ENCODE peak calls at places on chromosomes 3 and 15, in six cellular contexts. C is mesothelial cell of epicardium, F is natural killer cell, B is astrocyte, E is GM12865, I is left ventricle myocardium inferior. S is an unnamed sample.

GRCh38 chr3:141538568-141538967 is 51.7 kb downstream of the RASA2 start:
- DNase-seq in I (no peak), E (no peak), F (no peak), B (no peak), C (no peak), S (no peak)

GRCh38 chr3:161069441-161070251 is 35.5 kb downstream of the B3GALNT1 start:
- DNase-seq in B (peak), E (peak), C (no peak), I (no peak), F (no peak), S (peak)

GRCh38 chr15:28960979-28961378 is 75.2 kb downstream of the APBA2 start:
- DNase-seq in E (no peak), F (no peak), C (no peak), B (peak), I (no peak), S (no peak)

GRCh38 chr3:43785551-43785950 is 94.8 kb downstream of the ABHD5 start:
- DNase-seq in B (no peak), I (no peak), E (no peak), F (no peak), C (no peak), S (no peak)

GRCh38 chr3:72520690-72521308 is 327.4 kb downstream of the SHQ1 start:
- DNase-seq in E (peak), B (peak), F (no peak), C (no peak), I (no peak), S (peak)

GRCh38 chr3:39144095-39144747 is 9.2 kb downstream of the CSRNP1 start:
- DNase-seq in C (peak), E (no peak), I (no peak), B (no peak), F (no peak), S (no peak)

GRCh38 chr3:64648927-64649906 is 38.6 kb downstream of the ADAMTS9 start:
- DNase-seq in C (no peak), B (no peak), F (no peak), E (no peak), I (no peak), S (no peak)

GRCh38 chr15:51649659-51650521 is 27.3 kb upstream of the DMXL2 start:
- DNase-seq in I (no peak), F (no peak), B (peak), C (no peak), E (peak), S (peak)

GRCh38 chr3:172622916-172623700 is 87.8 kb downstream of the NCEH1 start:
- DNase-seq in B (peak), C (no peak), F (no peak), E (peak), I (no peak), S (peak)

GRCh38 chr3:159200176-159200575 is 398.3 kb downstream of the MFSD1 start:
- DNase-seq in F (no peak), B (peak), I (no peak), E (no peak), C (no peak), S (no peak)

GRCh38 chr3:136351905-136352304 is 101.8 kb downstream of the PCCB start:
- DNase-seq in E (no peak), F (no peak), C (no peak), I (no peak), B (no peak), S (no peak)

GRCh38 chr3:195731356-195731960 is 10.7 kb downstream of the MUC20 start:
- DNase-seq in I (no peak), F (no peak), C (no peak), B (no peak), E (no peak), S (no peak)

GRCh38 chr3:195727596-195728195 is 6.9 kb downstream of the MUC20 start:
- DNase-seq in B (no peak), C (no peak), I (no peak), E (no peak), F (no peak), S (no peak)

GRCh38 chr3:195735036-195735695 is 14.4 kb downstream of the MUC20 start:
- DNase-seq in I (no peak), B (no peak), E (no peak), C (no peak), F (no peak), S (no peak)

GRCh38 chr3:195732951-195733350 is 12.2 kb downstream of the MUC20 start:
- DNase-seq in B (no peak), I (no peak), C (no peak), F (no peak), E (no peak), S (no peak)

GRCh38 chr3:195729476-195729875 is 8.7 kb downstream of the MUC20 start:
- DNase-seq in I (no peak), C (no peak), B (no peak), E (no peak), F (no peak), S (no peak)
- TF ChIP-seq CTCF in I (no peak), C (no peak), B (no peak), E (no peak), F (no peak), S (no peak)

GRCh38 chr15:71104636-71105035 is 10.6 kb upstream of the THSD4 start:
- DNase-seq in I (no peak), E (no peak), F (no peak), C (no peak), B (no peak), S (no peak)

GRCh38 chr15:71107501-71107815 is 7.8 kb upstream of the THSD4 start:
- DNase-seq in E (no peak), C (no peak), B (no peak), F (no peak), I (no peak), S (no peak)

GRCh38 chr15:71105444-71105843 is 9.8 kb upstream of the THSD4 start:
- DNase-seq in E (no peak), C (no peak), B (no peak), I (no peak), F (no peak), S (no peak)

GRCh38 chr15:71109130-71109529 is 6.1 kb upstream of the THSD4 start:
- DNase-seq in B (peak), F (no peak), I (no peak), C (no peak), E (no peak), S (no peak)

DNA sequence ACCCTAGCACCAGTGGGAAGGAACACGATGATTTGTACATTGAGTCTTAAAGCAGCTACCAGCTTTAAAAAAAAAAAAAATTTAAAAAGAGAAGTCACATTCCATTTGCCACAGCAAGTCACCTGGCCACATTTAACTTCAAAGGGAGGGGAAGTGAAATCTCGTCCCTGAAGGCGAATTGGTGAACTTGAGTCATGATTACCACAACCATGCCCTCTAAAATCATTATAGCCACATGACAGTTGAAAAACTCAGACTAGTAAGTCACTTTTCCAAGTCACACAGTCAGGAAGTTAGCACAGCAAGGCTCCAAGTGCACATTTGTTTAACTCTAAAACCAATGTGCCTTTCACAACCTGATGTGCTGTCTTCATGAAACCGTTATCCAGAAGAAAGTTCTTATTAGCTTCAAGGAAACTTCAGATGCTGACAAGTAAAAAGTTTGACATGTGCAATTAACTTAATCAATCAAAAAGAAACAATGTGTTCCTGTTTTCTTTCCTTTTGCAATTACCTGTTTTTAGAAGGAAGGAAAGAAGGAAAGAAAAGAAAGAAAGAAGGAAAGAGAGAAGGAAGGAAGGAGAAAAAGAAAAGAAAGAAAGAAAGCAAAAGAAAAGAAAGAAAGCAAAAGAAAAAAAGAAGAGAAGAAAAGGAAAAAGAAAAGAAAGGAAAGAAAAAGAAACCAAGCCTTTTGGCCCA is 8.3 kb upstream of the THSD4 start:
- DNase-seq in I (no peak), F (no peak), B (no peak), E (peak), C (no peak), S (no peak)
- TF ChIP-seq CTCF in I (no peak), F (no peak), B (no peak), E (no peak), C (no peak), S (no peak)

GRCh38 chr3:46860381-46861292 is 2.6 kb downstream of the MYL3 start:
- DNase-seq in C (peak), B (no peak), F (no peak), I (peak), E (peak), S (no peak)
- TF ChIP-seq CTCF in C (peak), B (peak), F (peak), I (peak), E (peak), S (peak)

DNA sequence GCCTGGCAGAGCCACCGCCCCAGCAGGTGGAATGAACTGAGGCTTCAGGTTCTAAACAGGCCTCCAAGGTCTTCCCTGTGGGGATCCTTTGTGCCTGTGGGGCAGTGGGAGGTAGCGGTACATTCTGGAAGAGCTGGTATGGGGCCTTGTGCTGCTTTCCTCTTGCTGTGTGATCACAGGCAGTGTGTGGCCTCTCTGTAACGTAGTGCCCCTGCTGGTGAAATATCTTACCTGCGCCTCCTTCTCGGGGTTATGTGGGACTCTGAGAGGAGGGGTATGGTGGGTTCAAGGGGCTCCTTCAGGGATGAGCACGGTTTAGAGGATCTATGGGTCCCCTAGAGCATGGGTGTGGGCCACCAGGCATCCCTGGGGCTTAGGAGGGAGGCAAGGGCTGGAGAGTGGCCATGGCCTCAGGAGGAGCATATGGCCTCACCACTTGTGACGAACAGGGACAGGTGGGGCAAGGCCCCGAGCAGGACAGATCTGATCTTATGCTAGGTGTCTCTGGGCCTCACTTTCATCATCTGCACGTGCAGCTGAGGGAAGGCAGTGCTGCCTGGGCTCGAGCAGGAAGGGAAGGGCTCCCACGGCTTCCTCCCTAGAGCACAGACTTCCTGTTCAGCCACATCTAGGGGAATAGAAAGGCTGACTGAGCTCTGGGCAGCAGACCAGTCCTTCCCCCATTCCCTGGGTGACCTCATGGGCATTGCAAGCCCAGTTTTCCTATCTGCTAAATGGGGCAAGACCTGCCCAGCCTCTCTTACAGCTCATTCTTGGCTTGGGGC is 1.9 kb upstream of the ALS2CL start:
- DNase-seq in C (no peak), E (peak), B (no peak), I (peak), F (no peak), S (peak)
- TF ChIP-seq CTCF in C (no peak), E (peak), B (peak), I (peak), F (peak), S (peak)

GRCh38 chr3:151426337-151426648 is 34.6 kb downstream of the IGSF10 start:
- DNase-seq in B (no peak), I (no peak), C (no peak), F (no peak), E (peak), S (peak)

GRCh38 chr3:151425640-151426336 is 35.1 kb downstream of the IGSF10 start:
- DNase-seq in C (no peak), B (peak), F (no peak), E (no peak), I (no peak), S (no peak)

GRCh38 chr3:151419806-151420205 is 35.3 kb upstream of the P2RY12 start:
- DNase-seq in C (no peak), B (no peak), E (no peak), I (no peak), F (no peak), S (no peak)

GRCh38 chr3:151423091-151423490 is 37.8 kb downstream of the IGSF10 start:
- DNase-seq in C (no peak), I (no peak), E (no peak), F (no peak), B (no peak), S (no peak)

GRCh38 chr3:151421956-151422355 is 37.4 kb upstream of the P2RY12 start:
- DNase-seq in B (no peak), C (no peak), E (peak), I (no peak), F (no peak), S (no peak)
- TF ChIP-seq CTCF in B (no peak), C (no peak), E (peak), I (no peak), F (no peak), S (no peak)

S was measured in GM13977.